ENCODE peak calls at places on chromosomes 2 and 18, in six cellular contexts. One of them, this sample, is unnamed.

GRCh38 chr18:22286576-22286975 is 117.2 kb downstream of the GATA6 start:
- DNase-seq in sigmoid colon: no peak
- DNase-seq in choroid plexus epithelial cell: no peak
- DNase-seq in epithelial cell of esophagus: peak; percentile 87
- DNase-seq in cardiac muscle cell: no peak
- DNase-seq in astrocyte of the spinal cord: no peak
- DNase-seq in this sample: no peak

GRCh38 chr18:68627812-68628211 is 87.1 kb downstream of the TMX3 start:
- DNase-seq in sigmoid colon: no peak
- DNase-seq in choroid plexus epithelial cell: no peak
- DNase-seq in epithelial cell of esophagus: no peak
- DNase-seq in cardiac muscle cell: no peak
- DNase-seq in astrocyte of the spinal cord: no peak
- DNase-seq in this sample: no peak

GRCh38 chr2:64325477-64325851 is 128.5 kb upstream of the LGALSL start:
- DNase-seq in sigmoid colon: no peak
- DNase-seq in choroid plexus epithelial cell: no peak
- DNase-seq in epithelial cell of esophagus: peak; percentile 63
- DNase-seq in cardiac muscle cell: no peak
- DNase-seq in astrocyte of the spinal cord: no peak
- DNase-seq in this sample: no peak

GRCh38 chr2:209547726-209548125 is 123.9 kb downstream of the MAP2 start:
- DNase-seq in sigmoid colon: no peak
- DNase-seq in choroid plexus epithelial cell: peak; percentile 25
- DNase-seq in epithelial cell of esophagus: no peak
- DNase-seq in cardiac muscle cell: no peak
- DNase-seq in astrocyte of the spinal cord: no peak
- DNase-seq in this sample: no peak

GRCh38 chr2:183250472-183250871 is 126.2 kb downstream of the NUP35 start:
- DNase-seq in sigmoid colon: no peak
- DNase-seq in choroid plexus epithelial cell: no peak
- DNase-seq in epithelial cell of esophagus: peak; percentile 16
- DNase-seq in cardiac muscle cell: no peak
- DNase-seq in astrocyte of the spinal cord: no peak
- DNase-seq in this sample: no peak

GRCh38 chr2:129906139-129906860 is 73.2 kb upstream of the RAB6C start:
- DNase-seq in sigmoid colon: no peak
- DNase-seq in choroid plexus epithelial cell: no peak
- DNase-seq in epithelial cell of esophagus: no peak
- DNase-seq in cardiac muscle cell: no peak
- DNase-seq in astrocyte of the spinal cord: no peak
- DNase-seq in this sample: no peak

GRCh38 chr2:119703526-119703925 is 24.5 kb downstream of the TMEM177 start:
- DNase-seq in sigmoid colon: no peak
- DNase-seq in choroid plexus epithelial cell: no peak
- DNase-seq in epithelial cell of esophagus: no peak
- DNase-seq in cardiac muscle cell: no peak
- DNase-seq in astrocyte of the spinal cord: no peak
- DNase-seq in this sample: no peak

GRCh38 chr2:199382091-199382490 is 75.6 kb downstream of the SATB2 start:
- DNase-seq in sigmoid colon: no peak
- DNase-seq in choroid plexus epithelial cell: peak; percentile 37
- DNase-seq in epithelial cell of esophagus: no peak
- DNase-seq in cardiac muscle cell: no peak
- DNase-seq in astrocyte of the spinal cord: peak; percentile 34
- DNase-seq in this sample: no peak

GRCh38 chr2:71892132-71892730 is 255.4 kb downstream of the CYP26B1 start:
- DNase-seq in sigmoid colon: no peak
- DNase-seq in choroid plexus epithelial cell: no peak
- DNase-seq in epithelial cell of esophagus: no peak
- DNase-seq in cardiac muscle cell: no peak
- DNase-seq in astrocyte of the spinal cord: no peak
- DNase-seq in this sample: no peak

GRCh38 chr2:54947596-54948519 is 102.4 kb downstream of the RTN4 start:
- DNase-seq in sigmoid colon: no peak
- DNase-seq in choroid plexus epithelial cell: no peak
- DNase-seq in epithelial cell of esophagus: no peak
- DNase-seq in cardiac muscle cell: no peak
- DNase-seq in astrocyte of the spinal cord: no peak
- DNase-seq in this sample: no peak

GRCh38 chr18:32040936-32041335 is 22.3 kb downstream of the RNF125 start:
- DNase-seq in sigmoid colon: no peak
- DNase-seq in choroid plexus epithelial cell: no peak
- DNase-seq in epithelial cell of esophagus: no peak
- DNase-seq in cardiac muscle cell: no peak
- DNase-seq in astrocyte of the spinal cord: no peak
- DNase-seq in this sample: no peak

GRCh38 chr2:190988910-190989309 is 25.1 kb downstream of the STAT1 start:
- DNase-seq in sigmoid colon: no peak
- DNase-seq in choroid plexus epithelial cell: no peak
- DNase-seq in epithelial cell of esophagus: no peak
- DNase-seq in cardiac muscle cell: no peak
- DNase-seq in astrocyte of the spinal cord: no peak
- DNase-seq in this sample: no peak

GRCh38 chr2:10566021-10566420 is 117.9 kb upstream of the ODC1 start:
- DNase-seq in sigmoid colon: no peak
- DNase-seq in choroid plexus epithelial cell: no peak
- DNase-seq in epithelial cell of esophagus: no peak
- DNase-seq in cardiac muscle cell: no peak
- DNase-seq in astrocyte of the spinal cord: no peak
- DNase-seq in this sample: no peak

GRCh38 chr18:50042611-50043010 is 152.3 kb downstream of the MYO5B start:
- DNase-seq in sigmoid colon: no peak
- DNase-seq in choroid plexus epithelial cell: no peak
- DNase-seq in epithelial cell of esophagus: no peak
- DNase-seq in cardiac muscle cell: no peak
- DNase-seq in astrocyte of the spinal cord: no peak
- DNase-seq in this sample: no peak

GRCh38 chr18:48545690-48546365 is 7.0 kb downstream of the CTIF start:
- DNase-seq in sigmoid colon: peak; percentile 90
- DNase-seq in choroid plexus epithelial cell: peak; percentile 48
- DNase-seq in epithelial cell of esophagus: peak; percentile 89
- DNase-seq in cardiac muscle cell: peak; percentile 60
- DNase-seq in astrocyte of the spinal cord: peak; percentile 67
- DNase-seq in this sample: no peak

GRCh38 chr18:77811510-77811909 is 561.9 kb downstream of the GALR1 start:
- DNase-seq in sigmoid colon: no peak
- DNase-seq in choroid plexus epithelial cell: peak; percentile 7
- DNase-seq in epithelial cell of esophagus: peak; percentile 20
- DNase-seq in cardiac muscle cell: no peak
- DNase-seq in astrocyte of the spinal cord: no peak
- DNase-seq in this sample: no peak

GRCh38 chr2:121828281-121828731 is 72.9 kb downstream of the TSN start:
- DNase-seq in sigmoid colon: no peak
- DNase-seq in choroid plexus epithelial cell: no peak
- DNase-seq in epithelial cell of esophagus: peak; percentile 24
- DNase-seq in cardiac muscle cell: no peak
- DNase-seq in astrocyte of the spinal cord: peak; percentile 1
- DNase-seq in this sample: no peak

GRCh38 chr2:37412201-37412600 is 67.8 kb downstream of the QPCT start:
- DNase-seq in sigmoid colon: no peak
- DNase-seq in choroid plexus epithelial cell: no peak
- DNase-seq in epithelial cell of esophagus: no peak
- DNase-seq in cardiac muscle cell: no peak
- DNase-seq in astrocyte of the spinal cord: no peak
- DNase-seq in this sample: no peak

GRCh38 chr2:37417321-37417720 is 72.9 kb downstream of the QPCT start:
- DNase-seq in sigmoid colon: no peak
- DNase-seq in choroid plexus epithelial cell: peak; percentile 83
- DNase-seq in epithelial cell of esophagus: no peak
- DNase-seq in cardiac muscle cell: no peak
- DNase-seq in astrocyte of the spinal cord: peak; percentile 47
- DNase-seq in this sample: peak; percentile 35

GRCh38 chr2:37415128-37415817 is 70.8 kb downstream of the QPCT start:
- DNase-seq in sigmoid colon: no peak
- DNase-seq in choroid plexus epithelial cell: peak; percentile 61
- DNase-seq in epithelial cell of esophagus: peak; percentile 37
- DNase-seq in cardiac muscle cell: peak; percentile 62
- DNase-seq in astrocyte of the spinal cord: peak; percentile 54
- DNase-seq in this sample: no peak

GRCh38 chr2:37418956-37419355 is 74.5 kb downstream of the QPCT start:
- DNase-seq in sigmoid colon: no peak
- DNase-seq in choroid plexus epithelial cell: no peak
- DNase-seq in epithelial cell of esophagus: peak; percentile 70
- DNase-seq in cardiac muscle cell: no peak
- DNase-seq in astrocyte of the spinal cord: no peak
- DNase-seq in this sample: no peak

DNA sequence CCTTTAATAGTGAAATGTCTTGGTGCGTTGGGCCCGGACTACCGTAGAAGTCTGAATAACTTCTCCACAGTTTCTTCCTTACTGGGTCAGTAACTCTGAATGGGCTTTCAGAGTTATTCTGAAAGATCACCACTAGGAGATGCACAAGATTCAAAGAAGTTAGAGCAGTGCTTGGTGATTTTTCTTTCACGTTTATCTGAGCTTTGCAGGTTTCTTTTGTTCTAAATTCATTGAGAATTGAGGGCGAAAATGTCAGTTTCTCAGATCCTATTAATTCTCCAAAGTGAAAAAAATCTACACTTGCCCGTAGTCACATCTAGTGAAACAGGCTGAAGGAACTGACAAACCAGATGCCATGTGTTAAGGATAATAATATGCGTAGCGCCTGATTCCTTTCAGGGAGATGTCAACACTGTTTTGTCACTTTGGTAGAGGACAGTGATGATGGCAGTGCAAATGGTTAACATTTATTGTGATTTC is 70.1 kb downstream of the QPCT start:
- DNase-seq in sigmoid colon: peak; percentile 74
- DNase-seq in choroid plexus epithelial cell: peak; percentile 89
- DNase-seq in epithelial cell of esophagus: peak; percentile 64
- DNase-seq in cardiac muscle cell: peak; percentile 67
- DNase-seq in astrocyte of the spinal cord: peak; percentile 80
- DNase-seq in this sample: peak; percentile 31
- H3K4me3 ChIP-seq in sigmoid colon: no peak overlapping the region
- H3K4me3 ChIP-seq in choroid plexus epithelial cell: no peak overlapping the region
- H3K4me3 ChIP-seq in epithelial cell of esophagus: no peak overlapping the region
- H3K4me3 ChIP-seq in cardiac muscle cell: no peak overlapping the region
- H3K4me3 ChIP-seq in astrocyte of the spinal cord: no peak overlapping the region
- H3K4me3 ChIP-seq in this sample: no peak overlapping the region

DNA sequence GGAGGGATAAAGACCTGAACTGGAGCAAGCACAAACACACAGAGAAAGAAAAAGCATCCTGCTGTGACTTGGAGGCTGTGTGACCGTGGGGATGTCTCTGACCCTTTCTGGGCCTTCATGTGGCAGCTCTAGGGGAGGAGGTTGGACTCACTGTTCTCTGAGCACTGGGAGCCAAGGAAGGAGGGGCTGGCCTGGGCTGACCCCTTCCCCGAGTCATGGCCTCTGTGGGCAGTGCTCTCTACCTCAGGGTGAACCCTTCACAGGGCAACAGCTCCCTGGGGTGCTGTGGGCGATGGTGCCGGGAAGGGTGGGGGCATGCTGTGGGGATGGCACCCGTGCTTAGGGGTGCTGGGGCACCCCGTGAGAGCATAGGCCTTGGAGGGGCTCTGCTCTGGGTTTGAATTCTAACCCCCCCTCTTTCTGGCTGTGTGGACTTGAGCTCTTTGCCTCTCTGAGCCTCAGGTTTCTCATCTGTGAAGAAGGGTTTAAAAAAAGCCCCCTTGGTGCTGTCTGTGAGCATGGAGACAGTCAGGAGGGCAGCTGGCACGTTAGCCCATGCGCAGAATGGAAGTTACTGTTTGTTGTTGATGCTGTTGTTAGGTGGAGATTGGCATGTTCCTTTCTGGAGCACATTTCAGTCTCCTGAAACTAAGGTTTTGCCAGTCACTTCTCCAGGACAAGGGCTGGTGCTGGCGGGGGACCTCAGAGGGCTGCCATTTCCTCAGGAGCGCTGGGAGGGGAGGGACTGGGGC is 698 bp downstream of the TOGARAM2 start:
- DNase-seq in sigmoid colon: peak; percentile 61
- DNase-seq in choroid plexus epithelial cell: peak; percentile 49
- DNase-seq in epithelial cell of esophagus: no peak
- DNase-seq in cardiac muscle cell: no peak
- DNase-seq in astrocyte of the spinal cord: no peak
- DNase-seq in this sample: no peak
- H3K4me3 ChIP-seq in sigmoid colon: no peak overlapping the region
- H3K4me3 ChIP-seq in choroid plexus epithelial cell: no peak overlapping the region
- H3K4me3 ChIP-seq in epithelial cell of esophagus: no peak overlapping the region
- H3K4me3 ChIP-seq in cardiac muscle cell: no peak overlapping the region
- H3K4me3 ChIP-seq in astrocyte of the spinal cord: no peak overlapping the region
- H3K4me3 ChIP-seq in this sample: no peak overlapping the region

GRCh38 chr2:38095996-38096861 is 20.3 kb upstream of the CYP1B1 start:
- DNase-seq in sigmoid colon: no peak
- DNase-seq in choroid plexus epithelial cell: peak; percentile 60
- DNase-seq in epithelial cell of esophagus: peak; percentile 97
- DNase-seq in cardiac muscle cell: peak; percentile 18
- DNase-seq in astrocyte of the spinal cord: peak; percentile 52
- DNase-seq in this sample: peak; percentile 73

GRCh38 chr2:38097611-38098350 is 21.8 kb upstream of the CYP1B1 start:
- DNase-seq in sigmoid colon: no peak
- DNase-seq in choroid plexus epithelial cell: peak; percentile 71
- DNase-seq in epithelial cell of esophagus: peak; percentile 38
- DNase-seq in cardiac muscle cell: no peak
- DNase-seq in astrocyte of the spinal cord: no peak
- DNase-seq in this sample: no peak

GRCh38 chr2:38099096-38099997 is 23.4 kb upstream of the CYP1B1 start:
- DNase-seq in sigmoid colon: no peak
- DNase-seq in choroid plexus epithelial cell: no peak
- DNase-seq in epithelial cell of esophagus: no peak
- DNase-seq in cardiac muscle cell: no peak
- DNase-seq in astrocyte of the spinal cord: no peak
- DNase-seq in this sample: no peak

GRCh38 chr2:38095655-38095995 is 19.7 kb upstream of the CYP1B1 start:
- DNase-seq in sigmoid colon: no peak
- DNase-seq in choroid plexus epithelial cell: no peak
- DNase-seq in epithelial cell of esophagus: no peak
- DNase-seq in cardiac muscle cell: no peak
- DNase-seq in astrocyte of the spinal cord: no peak
- DNase-seq in this sample: no peak

GRCh38 chr2:38098351-38099095 is 22.6 kb upstream of the CYP1B1 start:
- DNase-seq in sigmoid colon: no peak
- DNase-seq in choroid plexus epithelial cell: peak; percentile 31
- DNase-seq in epithelial cell of esophagus: no peak
- DNase-seq in cardiac muscle cell: no peak
- DNase-seq in astrocyte of the spinal cord: no peak
- DNase-seq in this sample: no peak
- H3K4me3 ChIP-seq in sigmoid colon: peak overlapping the region; percentile 20
- H3K4me3 ChIP-seq in choroid plexus epithelial cell: peak overlapping the region; percentile 23
- H3K4me3 ChIP-seq in epithelial cell of esophagus: no peak overlapping the region
- H3K4me3 ChIP-seq in cardiac muscle cell: no peak overlapping the region
- H3K4me3 ChIP-seq in astrocyte of the spinal cord: no peak overlapping the region
- H3K4me3 ChIP-seq in this sample: no peak overlapping the region

DNA sequence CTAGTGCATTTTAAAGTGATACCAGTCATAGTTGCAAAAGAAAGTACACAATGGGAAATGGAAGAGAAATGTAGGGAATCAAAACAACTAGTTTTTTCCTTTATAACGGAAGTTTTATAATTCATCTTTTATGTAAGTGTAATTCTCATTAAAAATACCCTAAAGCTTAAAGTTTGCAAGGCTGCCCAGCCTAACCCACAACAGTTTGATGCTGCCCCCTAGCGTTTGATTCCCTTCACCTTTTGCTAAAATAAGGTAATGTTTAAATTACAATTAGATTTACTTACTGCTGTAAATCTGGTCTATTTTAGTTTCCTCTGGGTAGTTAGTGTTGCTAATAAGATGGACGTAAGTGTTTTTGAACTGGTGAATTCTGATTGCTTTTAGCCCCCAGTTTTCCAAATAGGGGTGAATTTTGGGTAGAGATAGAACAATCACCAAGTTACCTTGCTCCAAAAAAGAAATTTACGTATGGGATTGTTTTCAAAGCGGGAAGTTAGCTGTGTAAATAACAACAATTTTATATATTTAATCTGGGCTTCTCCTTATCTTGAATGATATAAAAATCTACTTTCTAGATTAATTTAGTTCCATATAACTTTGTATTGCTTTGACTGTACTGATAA is 3.4 kb downstream of the SLC39A10 start:
- DNase-seq in sigmoid colon: peak; percentile 75
- DNase-seq in choroid plexus epithelial cell: peak; percentile 89
- DNase-seq in epithelial cell of esophagus: peak; percentile 78
- DNase-seq in cardiac muscle cell: peak; percentile 82
- DNase-seq in astrocyte of the spinal cord: peak; percentile 87
- DNase-seq in this sample: peak; percentile 22
- H3K4me3 ChIP-seq in sigmoid colon: no peak overlapping the region
- H3K4me3 ChIP-seq in choroid plexus epithelial cell: peak overlapping the region; percentile 94
- H3K4me3 ChIP-seq in epithelial cell of esophagus: no peak overlapping the region
- H3K4me3 ChIP-seq in cardiac muscle cell: peak overlapping the region; percentile 88
- H3K4me3 ChIP-seq in astrocyte of the spinal cord: no peak overlapping the region
- H3K4me3 ChIP-seq in this sample: peak overlapping the region; percentile 79